ENCODE peak calls at places on chromosomes 7 and 10, in eight cellular contexts. D, Q, X, J, P, M, L and B are unnamed samples.

GRCh38 chr10:88974012-88974411 is 16.6 kb upstream of the FAS start:
- DNase-seq in L (peak), M (no peak), J (no peak), Q (peak), D (no peak), X (no peak), P (no peak), B (no peak)

GRCh38 chr10:34157501-34157900 is 657.6 kb downstream of the PARD3 start:
- DNase-seq in D (no peak), X (no peak), M (no peak), L (peak), P (no peak), J (no peak), Q (peak), B (no peak)

GRCh38 chr7:51351661-51352060 is 35.1 kb upstream of the COBL start:
- DNase-seq in L (peak), Q (peak), M (no peak), J (no peak), P (no peak), X (no peak), D (no peak), B (no peak)

GRCh38 chr7:84002348-84002747 is 192.2 kb downstream of the SEMA3A start:
- DNase-seq in X (no peak), Q (no peak), P (no peak), D (no peak), M (no peak), L (no peak), J (no peak), B (no peak)

GRCh38 chr7:157699357-157700013 is 362.7 kb downstream of the DNAJB6 start:
- DNase-seq in P (no peak), D (no peak), X (no peak), J (no peak), L (no peak), Q (no peak), M (no peak), B (no peak)

GRCh38 chr10:374354-374753 is 239.1 kb downstream of the ZMYND11 start:
- DNase-seq in Q (no peak), L (no peak), M (no peak), D (no peak), P (no peak), X (no peak), J (peak), B (no peak)

GRCh38 chr10:125148576-125148975 is 11.8 kb downstream of the CTBP2 start:
- DNase-seq in X (no peak), D (no peak), M (no peak), L (no peak), P (no peak), J (no peak), Q (no peak), B (no peak)

GRCh38 chr7:155356323-155357105 is 58.8 kb downstream of the INSIG1 start:
- DNase-seq in Q (no peak), X (no peak), J (peak), P (no peak), L (no peak), D (no peak), M (no peak), B (peak)

GRCh38 chr7:29408841-29409243 is 154.8 kb upstream of the PRR15 start:
- DNase-seq in Q (peak), M (peak), P (peak), L (peak), X (no peak), J (peak), D (peak), B (peak)

GRCh38 chr7:128209229-128210035 is 31.6 kb upstream of the LEP start:
- DNase-seq in M (no peak), D (peak), Q (peak), P (peak), J (peak), L (peak), X (peak), B (peak)

GRCh38 chr7:143325215-143325614 is 9.3 kb downstream of the CLCN1 start:
- DNase-seq in L (no peak), X (no peak), Q (peak), M (no peak), D (no peak), P (no peak), J (no peak), B (no peak)

GRCh38 chr7:41143074-41143473 is 559.8 kb downstream of the INHBA start:
- DNase-seq in D (no peak), P (no peak), M (no peak), L (no peak), X (no peak), J (no peak), Q (no peak), B (no peak)

GRCh38 chr10:103416436-103417147 is 20.2 kb downstream of the PDCD11 start:
- DNase-seq in X (peak), Q (peak), P (peak), L (peak), D (peak), J (peak), M (no peak), B (peak)

GRCh38 chr10:86401588-86402282 is 35.1 kb upstream of the GRID1 start:
- DNase-seq in L (peak), J (peak), X (no peak), D (no peak), M (no peak), P (peak), Q (no peak), B (no peak)

GRCh38 chr7:14666304-14666703 is 236.2 kb downstream of the DGKB start:
- DNase-seq in Q (no peak), X (no peak), J (peak), L (no peak), P (no peak), M (no peak), D (no peak), B (no peak)

GRCh38 chr7:5589819-5590595 is 166.4 kb upstream of the TNRC18 start:
- DNase-seq in P (no peak), J (peak), X (no peak), M (no peak), L (no peak), D (no peak), Q (no peak), B (no peak)

GRCh38 chr10:113788604-113789083 is 37.2 kb downstream of the PLEKHS1 start:
- DNase-seq in L (peak), Q (peak), X (no peak), D (no peak), M (peak), J (no peak), P (no peak), B (peak)